ENCODE peak calls at places on chromosomes 7 and 10, in six cellular contexts. One of them, this sample, is unnamed.

GRCh38 chr7:111784971-111785575 is 222.8 kb upstream of the IMMP2L start:
- DNase-seq in HTR-8/SVneo: no peak
- DNase-seq in Panc1: no peak
- DNase-seq in fibroblast of pulmonary artery: no peak
- DNase-seq in T47D: peak
- DNase-seq in GM12865: no peak
- DNase-seq in this sample: no peak

GRCh38 chr7:105613611-105614330 is 32.5 kb upstream of the EFCAB10 start:
- DNase-seq in HTR-8/SVneo: no peak
- DNase-seq in Panc1: no peak
- DNase-seq in fibroblast of pulmonary artery: no peak
- DNase-seq in T47D: no peak
- DNase-seq in GM12865: no peak
- DNase-seq in this sample: no peak

GRCh38 chr7:29471444-29472138 is 92.0 kb upstream of the PRR15 start:
- DNase-seq in HTR-8/SVneo: no peak
- DNase-seq in Panc1: no peak
- DNase-seq in fibroblast of pulmonary artery: no peak
- DNase-seq in T47D: no peak
- DNase-seq in GM12865: no peak
- DNase-seq in this sample: no peak

GRCh38 chr10:75143353-75143752 is 31.9 kb downstream of the SAMD8 start:
- DNase-seq in HTR-8/SVneo: no peak
- DNase-seq in Panc1: no peak
- DNase-seq in fibroblast of pulmonary artery: peak
- DNase-seq in T47D: no peak
- DNase-seq in GM12865: no peak
- DNase-seq in this sample: no peak

GRCh38 chr10:128465697-128466096 is 339.5 kb upstream of the MKI67 start:
- DNase-seq in HTR-8/SVneo: no peak
- DNase-seq in Panc1: no peak
- DNase-seq in fibroblast of pulmonary artery: no peak
- DNase-seq in T47D: no peak
- DNase-seq in GM12865: no peak
- DNase-seq in this sample: no peak

GRCh38 chr10:6513509-6513908 is 66.6 kb downstream of the PRKCQ start:
- DNase-seq in HTR-8/SVneo: no peak
- DNase-seq in Panc1: no peak
- DNase-seq in fibroblast of pulmonary artery: no peak
- DNase-seq in T47D: no peak
- DNase-seq in GM12865: no peak
- DNase-seq in this sample: no peak

GRCh38 chr7:22726849-22727792 is at the start of gene IL6:
- DNase-seq in HTR-8/SVneo: peak
- DNase-seq in Panc1: no peak
- DNase-seq in fibroblast of pulmonary artery: peak
- DNase-seq in T47D: no peak
- DNase-seq in GM12865: no peak
- DNase-seq in this sample: no peak

GRCh38 chr7:56287429-56288138 is 171.4 kb upstream of the NUPR2 start:
- DNase-seq in HTR-8/SVneo: no peak
- DNase-seq in Panc1: no peak
- DNase-seq in fibroblast of pulmonary artery: no peak
- DNase-seq in T47D: peak
- DNase-seq in GM12865: no peak
- DNase-seq in this sample: no peak

GRCh38 chr10:24463683-24464426 is 254.9 kb downstream of the KIAA1217 start:
- DNase-seq in HTR-8/SVneo: peak
- DNase-seq in Panc1: peak
- DNase-seq in fibroblast of pulmonary artery: peak
- DNase-seq in T47D: no peak
- DNase-seq in GM12865: peak
- DNase-seq in this sample: no peak

GRCh38 chr10:78916227-78916626 is 152.5 kb upstream of the ZMIZ1 start:
- DNase-seq in HTR-8/SVneo: no peak
- DNase-seq in Panc1: no peak
- DNase-seq in fibroblast of pulmonary artery: no peak
- DNase-seq in T47D: no peak
- DNase-seq in GM12865: no peak
- DNase-seq in this sample: no peak

GRCh38 chr7:133763241-133763640 is 363.9 kb upstream of the LRGUK start:
- DNase-seq in HTR-8/SVneo: no peak
- DNase-seq in Panc1: no peak
- DNase-seq in fibroblast of pulmonary artery: no peak
- DNase-seq in T47D: no peak
- DNase-seq in GM12865: no peak
- DNase-seq in this sample: no peak

GRCh38 chr7:1229334-1229935 is 3.2 kb upstream of the UNCX start:
- DNase-seq in HTR-8/SVneo: no peak
- DNase-seq in Panc1: no peak
- DNase-seq in fibroblast of pulmonary artery: no peak
- DNase-seq in T47D: no peak
- DNase-seq in GM12865: no peak
- DNase-seq in this sample: no peak

GRCh38 chr10:5890519-5890878 is 456 bp downstream of the FBH1 start:
- DNase-seq in HTR-8/SVneo: peak
- DNase-seq in Panc1: no peak
- DNase-seq in fibroblast of pulmonary artery: peak
- DNase-seq in T47D: no peak
- DNase-seq in GM12865: peak
- DNase-seq in this sample: no peak

GRCh38 chr7:8121243-8121642 is 140.7 kb downstream of the ICA1 start:
- DNase-seq in HTR-8/SVneo: no peak
- DNase-seq in Panc1: no peak
- DNase-seq in fibroblast of pulmonary artery: no peak
- DNase-seq in T47D: no peak
- DNase-seq in GM12865: peak
- DNase-seq in this sample: no peak

GRCh38 chr10:48456808-48457761 is 147.8 kb downstream of the ARHGAP22 start:
- DNase-seq in HTR-8/SVneo: no peak
- DNase-seq in Panc1: no peak
- DNase-seq in fibroblast of pulmonary artery: no peak
- DNase-seq in T47D: no peak
- DNase-seq in GM12865: no peak
- DNase-seq in this sample: no peak

GRCh38 chr10:102230861-102231356 is 4.8 kb downstream of the ELOVL3 start:
- DNase-seq in HTR-8/SVneo: no peak
- DNase-seq in Panc1: no peak
- DNase-seq in fibroblast of pulmonary artery: peak
- DNase-seq in T47D: peak
- DNase-seq in GM12865: peak
- DNase-seq in this sample: no peak

GRCh38 chr7:149864751-149865150 is 9.0 kb upstream of the ATP6V0E2 start:
- DNase-seq in HTR-8/SVneo: no peak
- DNase-seq in Panc1: no peak
- DNase-seq in fibroblast of pulmonary artery: no peak
- DNase-seq in T47D: no peak
- DNase-seq in GM12865: no peak
- DNase-seq in this sample: no peak

GRCh38 chr10:100100651-100101525 is 19.2 kb upstream of the CPN1 start:
- DNase-seq in HTR-8/SVneo: peak
- DNase-seq in Panc1: peak
- DNase-seq in fibroblast of pulmonary artery: peak
- DNase-seq in T47D: no peak
- DNase-seq in GM12865: peak
- DNase-seq in this sample: no peak

GRCh38 chr7:87627634-87627994 is 584 bp upstream of the RUNDC3B start:
- DNase-seq in HTR-8/SVneo: no peak
- DNase-seq in Panc1: no peak
- DNase-seq in fibroblast of pulmonary artery: peak
- DNase-seq in T47D: no peak
- DNase-seq in GM12865: no peak
- DNase-seq in this sample: no peak

GRCh38 chr7:134660961-134661376 is 14.3 kb downstream of the BPGM start:
- DNase-seq in HTR-8/SVneo: no peak
- DNase-seq in Panc1: no peak
- DNase-seq in fibroblast of pulmonary artery: peak
- DNase-seq in T47D: no peak
- DNase-seq in GM12865: no peak
- DNase-seq in this sample: no peak

GRCh38 chr7:91412298-91412697 is 148.1 kb downstream of the FZD1 start:
- DNase-seq in HTR-8/SVneo: no peak
- DNase-seq in Panc1: no peak
- DNase-seq in fibroblast of pulmonary artery: no peak
- DNase-seq in T47D: no peak
- DNase-seq in GM12865: no peak
- DNase-seq in this sample: no peak

GRCh38 chr10:78895469-78895868 is 173.3 kb upstream of the ZMIZ1 start:
- DNase-seq in HTR-8/SVneo: no peak
- DNase-seq in Panc1: no peak
- DNase-seq in fibroblast of pulmonary artery: no peak
- DNase-seq in T47D: no peak
- DNase-seq in GM12865: no peak
- DNase-seq in this sample: no peak

GRCh38 chr10:112713411-112713810 is 236.6 kb upstream of the TCF7L2 start:
- DNase-seq in HTR-8/SVneo: no peak
- DNase-seq in Panc1: no peak
- DNase-seq in fibroblast of pulmonary artery: no peak
- DNase-seq in T47D: no peak
- DNase-seq in GM12865: no peak
- DNase-seq in this sample: no peak

GRCh38 chr7:51067757-51068156 is 248.9 kb downstream of the COBL start:
- DNase-seq in HTR-8/SVneo: peak
- DNase-seq in Panc1: peak
- DNase-seq in fibroblast of pulmonary artery: peak
- DNase-seq in T47D: peak
- DNase-seq in GM12865: peak
- DNase-seq in this sample: peak

GRCh38 chr7:36182854-36183604 is 30.0 kb downstream of the EEPD1 start:
- DNase-seq in HTR-8/SVneo: no peak
- DNase-seq in Panc1: no peak
- DNase-seq in fibroblast of pulmonary artery: no peak
- DNase-seq in T47D: no peak
- DNase-seq in GM12865: no peak
- DNase-seq in this sample: no peak

GRCh38 chr7:70698219-70698832 is 433.6 kb upstream of the GALNT17 start:
- DNase-seq in HTR-8/SVneo: no peak
- DNase-seq in Panc1: peak
- DNase-seq in fibroblast of pulmonary artery: peak
- DNase-seq in T47D: peak
- DNase-seq in GM12865: peak
- DNase-seq in this sample: peak

GRCh38 chr7:84191842-84192241 is 2.7 kb downstream of the SEMA3A start:
- DNase-seq in HTR-8/SVneo: no peak
- DNase-seq in Panc1: no peak
- DNase-seq in fibroblast of pulmonary artery: no peak
- DNase-seq in T47D: no peak
- DNase-seq in GM12865: no peak
- DNase-seq in this sample: no peak

GRCh38 chr10:48466611-48467240 is 138.1 kb downstream of the ARHGAP22 start:
- DNase-seq in HTR-8/SVneo: no peak
- DNase-seq in Panc1: no peak
- DNase-seq in fibroblast of pulmonary artery: no peak
- DNase-seq in T47D: no peak
- DNase-seq in GM12865: no peak
- DNase-seq in this sample: no peak

GRCh38 chr10:48390933-48391845 is 84.7 kb downstream of the MAPK8 start:
- DNase-seq in HTR-8/SVneo: no peak
- DNase-seq in Panc1: peak
- DNase-seq in fibroblast of pulmonary artery: peak
- DNase-seq in T47D: no peak
- DNase-seq in GM12865: peak
- DNase-seq in this sample: no peak